ENCODE peak calls at places on chromosomes 16 and 17, in seven cellular contexts. C is stomach, P is GM12891, J is IMR-90, Z is uterus, O is HCT116, I is breast epithelium. Y is an unnamed sample.

GRCh38 chr16:87538594-87538993 is 45.8 kb upstream of the ZCCHC14 start:
- DNase-seq in C (no peak), P (no peak), J (peak; percentile 44), Z (no peak), O (no peak), I (no peak), Y (no peak)

GRCh38 chr17:40779181-40779909 is 3.0 kb downstream of the KRT27 start:
- DNase-seq in C (no peak), P (no peak), J (no peak), Z (no peak), O (no peak), I (no peak), Y (no peak)

GRCh38 chr17:57363998-57364645 is 107.8 kb downstream of the MSI2 start:
- DNase-seq in C (no peak), P (no peak), J (no peak), Z (no peak), O (no peak), I (no peak), Y (no peak)

GRCh38 chr17:82932146-82933005 is 92.6 kb upstream of the ZNF750 start:
- DNase-seq in C (peak; percentile 15), P (no peak), J (peak; percentile 86), Z (peak; percentile 9), O (no peak), I (peak; percentile 39), Y (no peak)

GRCh38 chr16:85262558-85263196 is 150.4 kb upstream of the CIBAR2 start:
- DNase-seq in C (no peak), P (no peak), J (no peak), Z (no peak), O (no peak), I (no peak), Y (no peak)

GRCh38 chr17:36153887-36154576 is 22.4 kb downstream of the TBC1D3B start:
- DNase-seq in C (no peak), P (no peak), J (no peak), Z (no peak), O (no peak), I (no peak), Y (no peak)

GRCh38 chr17:5115673-5116651 is at the start of gene USP6:
- DNase-seq in C (no peak), P (no peak), J (no peak), Z (no peak), O (no peak), I (no peak), Y (no peak)

GRCh38 chr16:71929048-71929447 is 33.7 kb downstream of the IST1 start:
- DNase-seq in C (no peak), P (no peak), J (peak; percentile 91), Z (no peak), O (no peak), I (no peak), Y (peak; percentile 34)

GRCh38 chr17:79966681-79967080 is 69.0 kb downstream of the TBC1D16 start:
- DNase-seq in C (no peak), P (no peak), J (no peak), Z (no peak), O (no peak), I (no peak), Y (no peak)

GRCh38 chr17:56319531-56319930 is 166.3 kb downstream of the ANKFN1 start:
- DNase-seq in C (no peak), P (peak; percentile 5), J (peak; percentile 70), Z (no peak), O (peak; percentile 55), I (no peak), Y (peak; percentile 18)

GRCh38 chr16:54632322-54632721 is 298.3 kb upstream of the IRX5 start:
- DNase-seq in C (no peak), P (no peak), J (no peak), Z (no peak), O (no peak), I (no peak), Y (no peak)

GRCh38 chr16:81523387-81524115 is 78.9 kb downstream of the CMIP start:
- DNase-seq in C (peak; percentile 62), P (no peak), J (peak; percentile 87), Z (peak; percentile 44), O (peak; percentile 90), I (peak; percentile 74), Y (peak; percentile 85)

GRCh38 chr17:79242873-79243602 is 168.4 kb downstream of the ENGASE start:
- DNase-seq in C (no peak), P (no peak), J (no peak), Z (no peak), O (no peak), I (no peak), Y (peak; percentile 28)

GRCh38 chr17:57707892-57708291 is 37.2 kb downstream of the CCDC182 start:
- DNase-seq in C (no peak), P (no peak), J (peak; percentile 10), Z (no peak), O (no peak), I (no peak), Y (no peak)

GRCh38 chr16:73172621-73173312 is 124.8 kb upstream of the ZFHX3 start:
- DNase-seq in C (peak; percentile 93), P (no peak), J (peak; percentile 91), Z (peak; percentile 85), O (no peak), I (peak; percentile 81), Y (peak; percentile 36)

GRCh38 chr17:81837641-81838040 is 2.8 kb upstream of the PPP1R27 start:
- DNase-seq in C (no peak), P (no peak), J (peak; percentile 40), Z (no peak), O (no peak), I (no peak), Y (no peak)
- TF ChIP-seq POLR2A in C (no peak), P (no peak), J (no peak), Z (no peak), O (no peak), I (no peak), Y (no peak)

GRCh38 chr17:32298298-32298697 is 32.7 kb downstream of the RHBDL3 start:
- DNase-seq in C (no peak), P (no peak), J (no peak), Z (no peak), O (no peak), I (no peak), Y (no peak)
- TF ChIP-seq POLR2A in C (no peak), P (no peak), J (no peak), Z (no peak), O (no peak), I (no peak), Y (no peak)

GRCh38 chr17:20009302-20010098 is at the start of gene SPECC1:
- DNase-seq in C (peak; percentile 89), P (peak; percentile 83), J (peak; percentile 43), Z (peak; percentile 89), O (peak; percentile 49), I (peak; percentile 72), Y (peak; percentile 96)
- TF ChIP-seq POLR2A in C (no peak), P (no peak), J (no peak), Z (no peak), O (no peak), I (no peak), Y (no peak)

GRCh38 chr17:63693411-63694113 is 6.4 kb downstream of the LIMD2 start:
- DNase-seq in C (no peak), P (no peak), J (no peak), Z (no peak), O (no peak), I (no peak), Y (no peak)
- TF ChIP-seq POLR2A in C (no peak), P (no peak), J (no peak), Z (no peak), O (no peak), I (no peak), Y (no peak)

GRCh38 chr17:7437369-7437863 is 1.9 kb upstream of the FGF11 start:
- DNase-seq in C (no peak), P (no peak), J (no peak), Z (no peak), O (no peak), I (no peak), Y (no peak)

GRCh38 chr17:7436556-7437368 is 1.5 kb downstream of the TMEM102 start:
- DNase-seq in C (peak; percentile 90), P (peak; percentile 58), J (peak; percentile 75), Z (peak; percentile 75), O (peak; percentile 79), I (peak; percentile 82), Y (peak; percentile 75)

GRCh38 chr17:7438656-7439460 is 454 bp upstream of the FGF11 start:
- DNase-seq in C (no peak), P (no peak), J (no peak), Z (no peak), O (no peak), I (no peak), Y (no peak)

GRCh38 chr17:7438050-7438614 is 1.2 kb upstream of the FGF11 start:
- DNase-seq in C (peak; percentile 53), P (no peak), J (no peak), Z (peak; percentile 54), O (no peak), I (peak; percentile 73), Y (no peak)

GRCh38 chr17:7435676-7436555 is 681 bp downstream of the TMEM102 start:
- DNase-seq in C (peak; percentile 53), P (no peak), J (no peak), Z (no peak), O (peak; percentile 29), I (no peak), Y (no peak)
- TF ChIP-seq POLR2A in C (no peak), P (no peak), J (no peak), Z (no peak), O (no peak), I (no peak), Y (no peak)

DNA sequence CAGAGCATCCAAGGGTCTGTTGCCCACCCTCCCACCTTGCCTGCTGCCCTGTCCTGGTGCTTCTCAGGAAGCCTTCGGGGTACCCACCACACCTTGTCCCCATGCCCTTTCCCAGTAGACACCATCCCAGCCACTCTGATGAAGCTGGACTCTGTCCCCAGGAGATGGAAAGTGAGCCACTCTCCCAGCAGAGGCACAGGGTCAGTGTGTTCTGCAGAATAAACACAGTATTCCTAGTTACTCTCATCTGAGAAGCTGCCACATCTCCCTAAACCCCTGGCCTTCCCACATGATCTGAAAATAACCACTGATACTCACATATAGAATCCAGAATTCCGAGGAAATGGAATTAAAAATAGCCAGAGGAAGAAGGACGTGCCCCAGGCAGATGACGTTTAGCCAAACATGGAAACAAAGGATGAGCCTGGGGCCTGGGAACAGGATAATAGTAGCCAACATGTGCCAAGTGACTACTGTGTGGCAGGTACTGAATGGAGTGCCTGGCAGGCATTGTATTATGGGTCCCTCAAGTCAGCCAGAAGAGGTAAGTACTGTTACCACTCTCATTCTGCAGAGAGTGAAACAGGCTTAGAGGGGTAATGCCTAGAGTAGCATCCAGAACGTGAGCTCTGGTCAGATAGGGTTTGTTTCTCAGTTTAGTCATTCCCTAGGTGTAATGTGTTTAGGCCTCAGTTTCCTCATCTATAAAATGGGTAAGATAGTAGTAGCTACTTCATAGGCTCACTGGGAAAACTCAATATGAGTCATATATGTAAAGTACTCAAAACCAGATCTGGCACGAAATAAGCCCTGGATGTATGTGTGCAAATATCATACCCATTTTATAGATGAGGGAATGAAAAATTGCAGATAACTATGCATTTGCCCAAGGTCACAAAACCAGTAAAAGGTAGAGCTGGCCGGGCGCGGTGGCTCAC is 20.8 kb upstream of the PEMT start:
- DNase-seq in C (no peak), P (no peak), J (no peak), Z (no peak), O (no peak), I (no peak), Y (no peak)
- TF ChIP-seq POLR2A in C (no peak), P (no peak), J (no peak), Z (no peak), O (no peak), I (no peak), Y (no peak)